ENCODE peak calls at places on chromosomes 2 and 18, in seven cellular contexts. One of them, this sample, is unnamed.

GRCh38 chr2:159946326-159946992 is 116.0 kb downstream of the PLA2R1 start:
- DNase-seq in cardiac muscle cell: no peak
- DNase-seq in endothelial cell of umbilical vein: peak; percentile 94
- DNase-seq in cardiac fibroblast: peak; percentile 91
- DNase-seq in BJ: peak; percentile 73
- DNase-seq in fibroblast of mammary gland: peak; percentile 70
- DNase-seq in PC-9: no peak
- DNase-seq in this sample: peak; percentile 38

GRCh38 chr2:223101340-223102039 is 49.5 kb downstream of the KCNE4 start:
- DNase-seq in PC-9: peak; percentile 51
- DNase-seq in cardiac muscle cell: peak; percentile 36
- DNase-seq in cardiac fibroblast: peak; percentile 61
- DNase-seq in BJ: no peak
- DNase-seq in fibroblast of mammary gland: peak; percentile 60
- DNase-seq in endothelial cell of umbilical vein: peak; percentile 51
- DNase-seq in this sample: peak; percentile 60

GRCh38 chr2:197030090-197030489 is 103.6 kb upstream of the PGAP1 start:
- DNase-seq in fibroblast of mammary gland: no peak
- DNase-seq in cardiac muscle cell: no peak
- DNase-seq in cardiac fibroblast: no peak
- DNase-seq in BJ: no peak
- DNase-seq in PC-9: no peak
- DNase-seq in endothelial cell of umbilical vein: no peak
- DNase-seq in this sample: no peak

GRCh38 chr2:160576054-160576499 is 82.5 kb upstream of the RBMS1 start:
- DNase-seq in endothelial cell of umbilical vein: peak; percentile 42
- DNase-seq in BJ: no peak
- DNase-seq in fibroblast of mammary gland: peak; percentile 65
- DNase-seq in PC-9: no peak
- DNase-seq in cardiac fibroblast: peak; percentile 83
- DNase-seq in cardiac muscle cell: no peak
- DNase-seq in this sample: no peak

GRCh38 chr18:55869965-55870585 is 282.1 kb upstream of the TCF4 start:
- DNase-seq in PC-9: no peak
- DNase-seq in cardiac fibroblast: peak; percentile 43
- DNase-seq in endothelial cell of umbilical vein: no peak
- DNase-seq in BJ: peak; percentile 59
- DNase-seq in fibroblast of mammary gland: peak; percentile 83
- DNase-seq in cardiac muscle cell: no peak
- DNase-seq in this sample: no peak

GRCh38 chr2:239040152-239040761 is 192.4 kb downstream of the TWIST2 start:
- DNase-seq in cardiac fibroblast: no peak
- DNase-seq in fibroblast of mammary gland: no peak
- DNase-seq in endothelial cell of umbilical vein: no peak
- DNase-seq in cardiac muscle cell: no peak
- DNase-seq in BJ: no peak
- DNase-seq in PC-9: no peak
- DNase-seq in this sample: no peak

GRCh38 chr2:233209978-233210680 is 41.3 kb upstream of the ATG16L1 start:
- DNase-seq in cardiac muscle cell: no peak
- DNase-seq in BJ: no peak
- DNase-seq in endothelial cell of umbilical vein: no peak
- DNase-seq in cardiac fibroblast: no peak
- DNase-seq in fibroblast of mammary gland: no peak
- DNase-seq in PC-9: no peak
- DNase-seq in this sample: no peak

GRCh38 chr2:71930073-71930681 is 217.5 kb downstream of the CYP26B1 start:
- DNase-seq in PC-9: no peak
- DNase-seq in BJ: peak; percentile 71
- DNase-seq in cardiac fibroblast: no peak
- DNase-seq in fibroblast of mammary gland: peak; percentile 72
- DNase-seq in endothelial cell of umbilical vein: no peak
- DNase-seq in cardiac muscle cell: no peak
- DNase-seq in this sample: peak; percentile 86

GRCh38 chr2:159446201-159446600 is 159.7 kb upstream of the WDSUB1 start:
- DNase-seq in cardiac muscle cell: no peak
- DNase-seq in fibroblast of mammary gland: no peak
- DNase-seq in BJ: no peak
- DNase-seq in endothelial cell of umbilical vein: no peak
- DNase-seq in cardiac fibroblast: no peak
- DNase-seq in PC-9: no peak
- DNase-seq in this sample: no peak

GRCh38 chr2:168851674-168852320 is 38.4 kb downstream of the SPC25 start:
- DNase-seq in PC-9: peak; percentile 50
- DNase-seq in BJ: no peak
- DNase-seq in endothelial cell of umbilical vein: peak; percentile 91
- DNase-seq in cardiac fibroblast: peak; percentile 80
- DNase-seq in cardiac muscle cell: no peak
- DNase-seq in fibroblast of mammary gland: peak; percentile 83
- DNase-seq in this sample: peak; percentile 46

GRCh38 chr2:55014962-55015939 is 35.0 kb downstream of the RTN4 start:
- DNase-seq in fibroblast of mammary gland: peak; percentile 87
- DNase-seq in cardiac fibroblast: peak; percentile 84
- DNase-seq in PC-9: peak; percentile 40
- DNase-seq in endothelial cell of umbilical vein: peak; percentile 72
- DNase-seq in cardiac muscle cell: peak; percentile 62
- DNase-seq in BJ: peak; percentile 21
- DNase-seq in this sample: peak; percentile 61

GRCh38 chr2:162732946-162733698 is 105.4 kb downstream of the KCNH7 start:
- DNase-seq in cardiac fibroblast: no peak
- DNase-seq in cardiac muscle cell: no peak
- DNase-seq in fibroblast of mammary gland: no peak
- DNase-seq in endothelial cell of umbilical vein: no peak
- DNase-seq in PC-9: peak; percentile 30
- DNase-seq in BJ: no peak
- DNase-seq in this sample: no peak

GRCh38 chr2:144603334-144603733 is 83.4 kb upstream of the ZEB2 start:
- DNase-seq in fibroblast of mammary gland: no peak
- DNase-seq in BJ: no peak
- DNase-seq in cardiac fibroblast: no peak
- DNase-seq in PC-9: no peak
- DNase-seq in cardiac muscle cell: no peak
- DNase-seq in endothelial cell of umbilical vein: no peak
- DNase-seq in this sample: no peak

GRCh38 chr18:11366410-11366809 is 217.0 kb upstream of the PIEZO2 start:
- DNase-seq in BJ: peak; percentile 2
- DNase-seq in PC-9: no peak
- DNase-seq in cardiac muscle cell: peak; percentile 81
- DNase-seq in endothelial cell of umbilical vein: no peak
- DNase-seq in fibroblast of mammary gland: peak; percentile 34
- DNase-seq in cardiac fibroblast: peak; percentile 42
- DNase-seq in this sample: peak; percentile 35

GRCh38 chr2:64695656-64696310 is 42.1 kb upstream of the SERTAD2 start:
- DNase-seq in fibroblast of mammary gland: peak; percentile 28
- DNase-seq in PC-9: no peak
- DNase-seq in cardiac fibroblast: peak; percentile 35
- DNase-seq in BJ: no peak
- DNase-seq in endothelial cell of umbilical vein: peak; percentile 72
- DNase-seq in cardiac muscle cell: no peak
- DNase-seq in this sample: no peak

DNA sequence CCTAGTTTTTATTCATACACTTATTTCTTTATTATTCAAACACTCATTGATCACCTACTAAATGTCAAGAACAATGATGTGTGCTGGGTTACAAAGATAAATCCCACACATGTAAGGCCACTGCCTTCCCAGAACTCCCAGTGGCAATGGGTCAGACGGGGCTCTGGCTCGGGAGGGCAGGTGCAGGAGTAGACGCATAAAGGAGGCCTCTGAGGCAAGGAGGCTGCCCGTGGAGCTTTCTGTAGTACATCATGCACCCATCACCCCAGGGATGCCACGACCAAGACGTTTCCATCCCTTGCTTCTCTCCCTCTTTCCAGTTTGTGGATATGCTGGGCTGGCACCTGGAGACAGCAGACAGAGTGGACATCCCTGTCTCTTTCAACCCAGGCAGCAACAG is 153.2 kb upstream of the TTC39C start:
- DNase-seq in PC-9: no peak
- DNase-seq in endothelial cell of umbilical vein: no peak
- DNase-seq in BJ: no peak
- DNase-seq in cardiac muscle cell: no peak
- DNase-seq in fibroblast of mammary gland: no peak
- DNase-seq in cardiac fibroblast: no peak
- DNase-seq in this sample: no peak
- H3K4me3 ChIP-seq in PC-9: no peak overlapping the region
- H3K4me3 ChIP-seq in endothelial cell of umbilical vein: no peak overlapping the region
- H3K4me3 ChIP-seq in BJ: no peak overlapping the region
- H3K4me3 ChIP-seq in cardiac muscle cell: no peak overlapping the region
- H3K4me3 ChIP-seq in fibroblast of mammary gland: no peak overlapping the region
- H3K4me3 ChIP-seq in cardiac fibroblast: no peak overlapping the region
- H3K4me3 ChIP-seq in this sample: no peak overlapping the region

GRCh38 chr18:31206787-31207381 is 44.2 kb upstream of the DSC1 start:
- DNase-seq in PC-9: peak; percentile 78
- DNase-seq in BJ: no peak
- DNase-seq in cardiac muscle cell: no peak
- DNase-seq in fibroblast of mammary gland: peak; percentile 12
- DNase-seq in cardiac fibroblast: peak; percentile 5
- DNase-seq in endothelial cell of umbilical vein: peak; percentile 34
- DNase-seq in this sample: no peak
- TF ChIP-seq CTCF in PC-9: peak; percentile 46
- TF ChIP-seq CTCF in BJ: no peak
- TF ChIP-seq CTCF in cardiac muscle cell: no peak
- TF ChIP-seq CTCF in fibroblast of mammary gland: no peak
- TF ChIP-seq CTCF in cardiac fibroblast: no peak
- TF ChIP-seq CTCF in endothelial cell of umbilical vein: no peak
- TF ChIP-seq CTCF in this sample: no peak

GRCh38 chr2:17816396-17817245 is at the start of gene MSGN1:
- DNase-seq in endothelial cell of umbilical vein: no peak
- DNase-seq in fibroblast of mammary gland: no peak
- DNase-seq in cardiac muscle cell: no peak
- DNase-seq in PC-9: no peak
- DNase-seq in BJ: no peak
- DNase-seq in cardiac fibroblast: no peak
- DNase-seq in this sample: no peak

GRCh38 chr2:17815466-17816184 is 635 bp upstream of the MSGN1 start:
- DNase-seq in cardiac muscle cell: no peak
- DNase-seq in PC-9: no peak
- DNase-seq in cardiac fibroblast: no peak
- DNase-seq in endothelial cell of umbilical vein: peak; percentile 7
- DNase-seq in fibroblast of mammary gland: no peak
- DNase-seq in BJ: no peak
- DNase-seq in this sample: no peak

GRCh38 chr2:17813015-17813741 is 3.1 kb upstream of the MSGN1 start:
- DNase-seq in cardiac muscle cell: no peak
- DNase-seq in fibroblast of mammary gland: peak; percentile 69
- DNase-seq in endothelial cell of umbilical vein: no peak
- DNase-seq in BJ: no peak
- DNase-seq in cardiac fibroblast: no peak
- DNase-seq in PC-9: no peak
- DNase-seq in this sample: peak; percentile 43

GRCh38 chr2:17814601-17815000 is 1.7 kb upstream of the MSGN1 start:
- DNase-seq in PC-9: no peak
- DNase-seq in cardiac muscle cell: no peak
- DNase-seq in endothelial cell of umbilical vein: no peak
- DNase-seq in cardiac fibroblast: no peak
- DNase-seq in BJ: no peak
- DNase-seq in fibroblast of mammary gland: no peak
- DNase-seq in this sample: no peak

DNA sequence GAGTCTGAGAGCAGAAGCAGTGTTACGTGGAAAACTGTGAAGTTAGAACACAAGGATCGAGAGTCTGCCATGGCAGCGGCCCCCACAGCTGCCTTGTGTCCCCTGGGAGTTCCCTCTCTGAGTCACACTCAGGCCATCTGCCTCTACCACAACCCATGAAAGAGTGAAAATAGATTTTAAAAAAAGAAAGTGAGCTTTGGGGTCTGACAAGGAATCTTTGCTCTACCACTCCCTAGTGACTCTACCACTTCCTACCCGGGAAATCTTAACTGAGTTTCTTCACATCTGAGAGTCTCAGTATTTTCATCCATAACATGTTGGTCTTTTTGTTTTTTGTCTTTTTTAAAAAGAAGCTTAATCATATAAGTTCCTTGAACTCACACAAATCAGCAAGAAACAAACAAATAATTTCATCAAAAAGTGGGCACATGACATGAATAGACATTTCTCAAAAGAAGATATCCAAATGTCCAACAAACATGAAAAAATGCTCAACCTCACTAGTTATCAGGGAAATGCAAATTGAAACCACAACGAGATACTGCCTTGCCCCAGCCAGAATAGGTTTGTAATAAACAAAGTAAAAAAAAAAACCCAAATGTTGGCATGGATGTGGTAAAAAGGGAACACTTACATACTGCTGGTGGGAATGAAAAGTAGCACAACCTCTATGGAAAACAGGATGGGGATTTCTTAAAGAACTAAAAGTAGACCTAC is 2.4 kb upstream of the MSGN1 start:
- DNase-seq in fibroblast of mammary gland: peak; percentile 70
- DNase-seq in cardiac fibroblast: peak; percentile 32
- DNase-seq in endothelial cell of umbilical vein: no peak
- DNase-seq in BJ: no peak
- DNase-seq in PC-9: no peak
- DNase-seq in cardiac muscle cell: no peak
- DNase-seq in this sample: no peak
- H3K4me3 ChIP-seq in fibroblast of mammary gland: no peak overlapping the region
- H3K4me3 ChIP-seq in cardiac fibroblast: no peak overlapping the region
- H3K4me3 ChIP-seq in endothelial cell of umbilical vein: no peak overlapping the region
- H3K4me3 ChIP-seq in BJ: no peak overlapping the region
- H3K4me3 ChIP-seq in PC-9: no peak overlapping the region
- H3K4me3 ChIP-seq in cardiac muscle cell: no peak overlapping the region
- H3K4me3 ChIP-seq in this sample: no peak overlapping the region

GRCh38 chr2:35410431-35411061 is 945.0 kb upstream of the CRIM1 start:
- DNase-seq in BJ: no peak
- DNase-seq in cardiac muscle cell: peak; percentile 72
- DNase-seq in cardiac fibroblast: peak; percentile 60
- DNase-seq in fibroblast of mammary gland: peak; percentile 35
- DNase-seq in endothelial cell of umbilical vein: peak; percentile 55
- DNase-seq in PC-9: peak; percentile 16
- DNase-seq in this sample: no peak
- TF ChIP-seq CTCF in BJ: peak; percentile 83
- TF ChIP-seq CTCF in cardiac muscle cell: peak; percentile 86
- TF ChIP-seq CTCF in cardiac fibroblast: peak; percentile 83
- TF ChIP-seq CTCF in fibroblast of mammary gland: peak; percentile 73
- TF ChIP-seq CTCF in endothelial cell of umbilical vein: peak; percentile 93
- TF ChIP-seq CTCF in PC-9: peak; percentile 97
- TF ChIP-seq CTCF in this sample: peak; percentile 79

DNA sequence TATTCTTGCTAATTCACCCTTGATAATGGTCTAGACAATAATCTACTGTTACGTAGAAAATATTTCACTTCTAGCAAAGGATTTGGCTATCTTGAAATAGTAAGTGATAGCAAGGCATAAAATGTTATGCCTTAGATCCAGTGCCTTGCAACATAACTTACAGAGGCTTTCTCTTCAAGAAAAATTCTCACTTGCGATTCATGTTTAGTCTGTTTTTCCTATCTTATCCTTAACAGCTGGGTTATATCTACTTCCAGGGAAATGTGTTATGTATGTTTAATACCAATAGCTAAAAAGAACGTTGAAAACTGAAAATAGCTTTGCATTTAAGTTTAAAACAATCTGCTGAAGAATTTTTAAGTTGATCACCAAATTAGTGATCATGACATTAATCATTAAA is 1132.6 kb upstream of the ZEB2 start:
- DNase-seq in endothelial cell of umbilical vein: no peak
- DNase-seq in cardiac fibroblast: peak; percentile 55
- DNase-seq in cardiac muscle cell: no peak
- DNase-seq in fibroblast of mammary gland: no peak
- DNase-seq in BJ: no peak
- DNase-seq in PC-9: no peak
- DNase-seq in this sample: no peak
- H3K4me3 ChIP-seq in endothelial cell of umbilical vein: no peak overlapping the region
- H3K4me3 ChIP-seq in cardiac fibroblast: no peak overlapping the region
- H3K4me3 ChIP-seq in cardiac muscle cell: no peak overlapping the region
- H3K4me3 ChIP-seq in fibroblast of mammary gland: no peak overlapping the region
- H3K4me3 ChIP-seq in BJ: no peak overlapping the region
- H3K4me3 ChIP-seq in PC-9: no peak overlapping the region
- H3K4me3 ChIP-seq in this sample: no peak overlapping the region

GRCh38 chr2:15840173-15840572 is 100.2 kb upstream of the MYCN start:
- DNase-seq in endothelial cell of umbilical vein: no peak
- DNase-seq in BJ: no peak
- DNase-seq in cardiac muscle cell: no peak
- DNase-seq in fibroblast of mammary gland: no peak
- DNase-seq in PC-9: no peak
- DNase-seq in cardiac fibroblast: no peak
- DNase-seq in this sample: no peak
- TF ChIP-seq CTCF in endothelial cell of umbilical vein: no peak
- TF ChIP-seq CTCF in BJ: no peak
- TF ChIP-seq CTCF in cardiac muscle cell: no peak
- TF ChIP-seq CTCF in fibroblast of mammary gland: no peak
- TF ChIP-seq CTCF in PC-9: no peak
- TF ChIP-seq CTCF in cardiac fibroblast: no peak
- TF ChIP-seq CTCF in this sample: no peak